ENCODE peak calls at places on chromosomes 5 and 9, in eight cellular contexts. One of them, this sample, is unnamed.

GRCh38 chr5:5416733-5417132 is 5.7 kb upstream of the ICE1 start:
- DNase-seq in fibroblast of lung: no peak
- DNase-seq in psoas muscle: no peak
- DNase-seq in Peyer's patch: no peak
- DNase-seq in endothelial cell of umbilical vein: no peak
- DNase-seq in BE2C: no peak
- DNase-seq in pancreas: no peak
- DNase-seq in fibroblast of pulmonary artery: no peak
- DNase-seq in this sample: no peak

GRCh38 chr5:38329132-38329715 is 70.9 kb downstream of the EGFLAM start:
- DNase-seq in fibroblast of lung: peak
- DNase-seq in psoas muscle: no peak
- DNase-seq in Peyer's patch: no peak
- DNase-seq in endothelial cell of umbilical vein: no peak
- DNase-seq in BE2C: no peak
- DNase-seq in pancreas: no peak
- DNase-seq in fibroblast of pulmonary artery: peak
- DNase-seq in this sample: peak

GRCh38 chr9:71675857-71676165 is 92.5 kb downstream of the CEMIP2 start:
- DNase-seq in fibroblast of lung: no peak
- DNase-seq in psoas muscle: no peak
- DNase-seq in Peyer's patch: no peak
- DNase-seq in endothelial cell of umbilical vein: no peak
- DNase-seq in BE2C: no peak
- DNase-seq in pancreas: no peak
- DNase-seq in fibroblast of pulmonary artery: no peak
- DNase-seq in this sample: no peak

GRCh38 chr9:120619751-120620655 is 40.0 kb upstream of the CDK5RAP2 start:
- DNase-seq in fibroblast of lung: peak
- DNase-seq in psoas muscle: no peak
- DNase-seq in Peyer's patch: peak
- DNase-seq in endothelial cell of umbilical vein: peak
- DNase-seq in BE2C: peak
- DNase-seq in pancreas: peak
- DNase-seq in fibroblast of pulmonary artery: peak
- DNase-seq in this sample: peak

GRCh38 chr9:128144239-128145181 is 4.7 kb upstream of the LCN2 start:
- DNase-seq in fibroblast of lung: no peak
- DNase-seq in psoas muscle: peak
- DNase-seq in Peyer's patch: no peak
- DNase-seq in endothelial cell of umbilical vein: no peak
- DNase-seq in BE2C: no peak
- DNase-seq in pancreas: no peak
- DNase-seq in fibroblast of pulmonary artery: no peak
- DNase-seq in this sample: no peak

GRCh38 chr5:76345582-76345981 is 57.5 kb upstream of the IQGAP2 start:
- DNase-seq in fibroblast of lung: no peak
- DNase-seq in psoas muscle: no peak
- DNase-seq in Peyer's patch: no peak
- DNase-seq in endothelial cell of umbilical vein: no peak
- DNase-seq in BE2C: no peak
- DNase-seq in pancreas: no peak
- DNase-seq in fibroblast of pulmonary artery: no peak
- DNase-seq in this sample: no peak

GRCh38 chr5:178323541-178323865 is 90.9 kb upstream of the PHYKPL start:
- DNase-seq in fibroblast of lung: no peak
- DNase-seq in psoas muscle: no peak
- DNase-seq in Peyer's patch: no peak
- DNase-seq in endothelial cell of umbilical vein: no peak
- DNase-seq in BE2C: no peak
- DNase-seq in pancreas: no peak
- DNase-seq in fibroblast of pulmonary artery: no peak
- DNase-seq in this sample: no peak

GRCh38 chr5:128881609-128882008 is 83.7 kb upstream of the SLC27A6 start:
- DNase-seq in fibroblast of lung: peak
- DNase-seq in psoas muscle: no peak
- DNase-seq in Peyer's patch: no peak
- DNase-seq in endothelial cell of umbilical vein: no peak
- DNase-seq in BE2C: no peak
- DNase-seq in pancreas: no peak
- DNase-seq in fibroblast of pulmonary artery: no peak
- DNase-seq in this sample: no peak

GRCh38 chr5:35229076-35230042 is 928 bp downstream of the PRLR start:
- DNase-seq in fibroblast of lung: no peak
- DNase-seq in psoas muscle: no peak
- DNase-seq in Peyer's patch: peak
- DNase-seq in endothelial cell of umbilical vein: no peak
- DNase-seq in BE2C: no peak
- DNase-seq in pancreas: peak
- DNase-seq in fibroblast of pulmonary artery: no peak
- DNase-seq in this sample: no peak

GRCh38 chr9:136995772-136996308 is 528 bp downstream of the CLIC3 start:
- DNase-seq in fibroblast of lung: peak
- DNase-seq in psoas muscle: no peak
- DNase-seq in Peyer's patch: no peak
- DNase-seq in endothelial cell of umbilical vein: peak
- DNase-seq in BE2C: peak
- DNase-seq in pancreas: no peak
- DNase-seq in fibroblast of pulmonary artery: no peak
- DNase-seq in this sample: no peak

GRCh38 chr9:120860083-120860482 is 16.9 kb downstream of the PHF19 start:
- DNase-seq in fibroblast of lung: no peak
- DNase-seq in psoas muscle: no peak
- DNase-seq in Peyer's patch: no peak
- DNase-seq in endothelial cell of umbilical vein: no peak
- DNase-seq in BE2C: no peak
- DNase-seq in pancreas: no peak
- DNase-seq in fibroblast of pulmonary artery: no peak
- DNase-seq in this sample: no peak

GRCh38 chr5:126341906-126342625 is 81.1 kb upstream of the GRAMD2B start:
- DNase-seq in fibroblast of lung: no peak
- DNase-seq in psoas muscle: no peak
- DNase-seq in Peyer's patch: no peak
- DNase-seq in endothelial cell of umbilical vein: no peak
- DNase-seq in BE2C: no peak
- DNase-seq in pancreas: no peak
- DNase-seq in fibroblast of pulmonary artery: no peak
- DNase-seq in this sample: no peak

GRCh38 chr5:65440456-65440855 is 41.3 kb downstream of the ADAMTS6 start:
- DNase-seq in fibroblast of lung: no peak
- DNase-seq in psoas muscle: no peak
- DNase-seq in Peyer's patch: no peak
- DNase-seq in endothelial cell of umbilical vein: no peak
- DNase-seq in BE2C: no peak
- DNase-seq in pancreas: no peak
- DNase-seq in fibroblast of pulmonary artery: no peak
- DNase-seq in this sample: no peak

GRCh38 chr9:69174645-69175487 is 789 bp downstream of the TJP2 start:
- DNase-seq in fibroblast of lung: peak
- DNase-seq in psoas muscle: peak
- DNase-seq in Peyer's patch: peak
- DNase-seq in endothelial cell of umbilical vein: peak
- DNase-seq in BE2C: peak
- DNase-seq in pancreas: peak
- DNase-seq in fibroblast of pulmonary artery: peak
- DNase-seq in this sample: peak

GRCh38 chr9:127991017-127991756 is 10.4 kb upstream of the EEIG1 start:
- DNase-seq in fibroblast of lung: no peak
- DNase-seq in psoas muscle: no peak
- DNase-seq in Peyer's patch: peak
- DNase-seq in endothelial cell of umbilical vein: no peak
- DNase-seq in BE2C: no peak
- DNase-seq in pancreas: no peak
- DNase-seq in fibroblast of pulmonary artery: no peak
- DNase-seq in this sample: no peak

GRCh38 chr9:70136632-70137031 is 93.0 kb downstream of the MAMDC2 start:
- DNase-seq in fibroblast of lung: peak
- DNase-seq in psoas muscle: no peak
- DNase-seq in Peyer's patch: no peak
- DNase-seq in endothelial cell of umbilical vein: peak
- DNase-seq in BE2C: no peak
- DNase-seq in pancreas: no peak
- DNase-seq in fibroblast of pulmonary artery: peak
- DNase-seq in this sample: peak

GRCh38 chr9:21413089-21414023 is 4.4 kb downstream of the IFNA8 start:
- DNase-seq in fibroblast of lung: no peak
- DNase-seq in psoas muscle: no peak
- DNase-seq in Peyer's patch: no peak
- DNase-seq in endothelial cell of umbilical vein: no peak
- DNase-seq in BE2C: no peak
- DNase-seq in pancreas: no peak
- DNase-seq in fibroblast of pulmonary artery: no peak
- DNase-seq in this sample: peak

GRCh38 chr5:137735531-137736284 is at the start of gene KLHL3:
- DNase-seq in fibroblast of lung: peak
- DNase-seq in psoas muscle: peak
- DNase-seq in Peyer's patch: peak
- DNase-seq in endothelial cell of umbilical vein: peak
- DNase-seq in BE2C: peak
- DNase-seq in pancreas: peak
- DNase-seq in fibroblast of pulmonary artery: peak
- DNase-seq in this sample: peak

GRCh38 chr5:44935262-44935661 is 126.5 kb downstream of the MRPS30 start:
- DNase-seq in fibroblast of lung: peak
- DNase-seq in psoas muscle: no peak
- DNase-seq in Peyer's patch: no peak
- DNase-seq in endothelial cell of umbilical vein: no peak
- DNase-seq in BE2C: peak
- DNase-seq in pancreas: no peak
- DNase-seq in fibroblast of pulmonary artery: no peak
- DNase-seq in this sample: no peak

GRCh38 chr5:44935871-44936270 is 127.1 kb downstream of the MRPS30 start:
- DNase-seq in fibroblast of lung: no peak
- DNase-seq in psoas muscle: no peak
- DNase-seq in Peyer's patch: no peak
- DNase-seq in endothelial cell of umbilical vein: no peak
- DNase-seq in BE2C: no peak
- DNase-seq in pancreas: no peak
- DNase-seq in fibroblast of pulmonary artery: no peak
- DNase-seq in this sample: no peak

GRCh38 chr5:44933686-44934085 is 124.9 kb downstream of the MRPS30 start:
- DNase-seq in fibroblast of lung: no peak
- DNase-seq in psoas muscle: no peak
- DNase-seq in Peyer's patch: no peak
- DNase-seq in endothelial cell of umbilical vein: no peak
- DNase-seq in BE2C: no peak
- DNase-seq in pancreas: no peak
- DNase-seq in fibroblast of pulmonary artery: no peak
- DNase-seq in this sample: no peak

GRCh38 chr5:44927335-44927734 is 118.6 kb downstream of the MRPS30 start:
- DNase-seq in fibroblast of lung: no peak
- DNase-seq in psoas muscle: no peak
- DNase-seq in Peyer's patch: no peak
- DNase-seq in endothelial cell of umbilical vein: no peak
- DNase-seq in BE2C: no peak
- DNase-seq in pancreas: no peak
- DNase-seq in fibroblast of pulmonary artery: no peak
- DNase-seq in this sample: no peak

DNA sequence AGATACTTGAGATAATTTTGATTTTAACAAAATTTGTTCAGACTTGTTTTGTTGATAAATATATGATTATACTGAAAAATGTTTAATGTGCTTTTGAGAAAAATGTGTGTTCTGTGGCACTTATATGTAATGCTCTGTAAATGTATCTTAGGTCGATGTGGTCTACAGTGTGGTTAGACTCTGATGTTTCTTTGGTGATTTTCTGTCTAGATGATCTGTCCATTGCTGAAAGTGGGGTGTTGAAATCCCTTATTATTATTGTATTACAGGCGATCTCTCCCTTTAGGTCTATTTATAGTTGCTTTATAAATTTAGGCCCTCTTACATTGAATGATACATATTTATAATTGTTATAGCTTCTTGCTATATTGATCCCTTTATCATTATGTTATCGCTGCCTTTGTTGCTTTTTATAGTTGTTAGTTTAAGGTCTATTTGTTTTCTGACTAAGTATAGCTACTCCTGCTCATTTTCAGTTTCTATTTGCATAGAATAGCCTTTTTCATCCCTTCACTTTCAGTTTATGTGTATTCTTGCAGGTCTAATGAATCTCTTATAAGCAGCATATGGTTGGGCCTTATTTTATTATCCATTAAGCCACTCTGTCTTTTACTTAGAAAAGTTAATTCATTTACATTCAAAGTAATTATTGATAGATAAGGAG is 124.3 kb downstream of the MRPS30 start:
- DNase-seq in fibroblast of lung: no peak
- DNase-seq in psoas muscle: no peak
- DNase-seq in Peyer's patch: no peak
- DNase-seq in endothelial cell of umbilical vein: no peak
- DNase-seq in BE2C: no peak
- DNase-seq in pancreas: no peak
- DNase-seq in fibroblast of pulmonary artery: no peak
- DNase-seq in this sample: no peak
- TF ChIP-seq CTCF in fibroblast of lung: no peak
- TF ChIP-seq CTCF in psoas muscle: no peak
- TF ChIP-seq CTCF in Peyer's patch: no peak
- TF ChIP-seq CTCF in endothelial cell of umbilical vein: no peak
- TF ChIP-seq CTCF in BE2C: no peak
- TF ChIP-seq CTCF in pancreas: no peak
- TF ChIP-seq CTCF in fibroblast of pulmonary artery: no peak
- TF ChIP-seq CTCF in this sample: no peak

GRCh38 chr5:97400537-97400936 is 217.5 kb upstream of the RIOK2 start:
- DNase-seq in fibroblast of lung: no peak
- DNase-seq in psoas muscle: no peak
- DNase-seq in Peyer's patch: no peak
- DNase-seq in endothelial cell of umbilical vein: no peak
- DNase-seq in BE2C: no peak
- DNase-seq in pancreas: no peak
- DNase-seq in fibroblast of pulmonary artery: no peak
- DNase-seq in this sample: no peak
- H3K4me3 ChIP-seq in fibroblast of lung: no peak
- H3K4me3 ChIP-seq in psoas muscle: no peak
- H3K4me3 ChIP-seq in Peyer's patch: no peak
- H3K4me3 ChIP-seq in endothelial cell of umbilical vein: no peak
- H3K4me3 ChIP-seq in BE2C: no peak
- H3K4me3 ChIP-seq in pancreas: no peak
- H3K4me3 ChIP-seq in fibroblast of pulmonary artery: no peak
- H3K4me3 ChIP-seq in this sample: no peak

DNA sequence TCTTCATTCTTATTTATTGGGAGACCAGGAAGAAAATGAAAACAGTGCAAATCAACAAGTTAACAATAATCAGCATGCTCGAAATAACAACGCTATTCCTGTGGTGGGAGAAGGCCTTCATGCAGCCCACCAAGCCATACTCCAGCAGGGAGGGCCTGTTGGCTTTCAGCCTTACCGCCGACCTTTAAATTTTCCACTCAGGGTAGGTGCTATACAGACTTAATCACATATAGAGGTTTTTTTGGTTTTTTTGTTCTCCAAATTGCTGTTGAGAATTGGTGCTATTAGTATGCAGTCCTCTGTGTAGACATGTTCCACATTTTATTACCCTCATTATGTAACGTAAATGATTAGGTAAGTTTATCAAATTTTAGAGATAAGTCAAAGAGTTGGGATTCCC is 30.3 kb upstream of the ROPN1L start:
- DNase-seq in fibroblast of lung: no peak
- DNase-seq in psoas muscle: no peak
- DNase-seq in Peyer's patch: no peak
- DNase-seq in endothelial cell of umbilical vein: no peak
- DNase-seq in BE2C: no peak
- DNase-seq in pancreas: no peak
- DNase-seq in fibroblast of pulmonary artery: no peak
- DNase-seq in this sample: no peak
- TF ChIP-seq CTCF in fibroblast of lung: no peak
- TF ChIP-seq CTCF in psoas muscle: no peak
- TF ChIP-seq CTCF in Peyer's patch: no peak
- TF ChIP-seq CTCF in endothelial cell of umbilical vein: no peak
- TF ChIP-seq CTCF in BE2C: no peak
- TF ChIP-seq CTCF in pancreas: no peak
- TF ChIP-seq CTCF in fibroblast of pulmonary artery: no peak
- TF ChIP-seq CTCF in this sample: no peak

GRCh38 chr9:5352637-5353248 is 13.1 kb upstream of the RLN1 start:
- DNase-seq in fibroblast of lung: no peak
- DNase-seq in psoas muscle: no peak
- DNase-seq in Peyer's patch: no peak
- DNase-seq in endothelial cell of umbilical vein: no peak
- DNase-seq in BE2C: no peak
- DNase-seq in pancreas: no peak
- DNase-seq in fibroblast of pulmonary artery: no peak
- DNase-seq in this sample: no peak
- H3K4me3 ChIP-seq in fibroblast of lung: no peak
- H3K4me3 ChIP-seq in psoas muscle: no peak
- H3K4me3 ChIP-seq in Peyer's patch: no peak
- H3K4me3 ChIP-seq in endothelial cell of umbilical vein: no peak
- H3K4me3 ChIP-seq in BE2C: no peak
- H3K4me3 ChIP-seq in pancreas: no peak
- H3K4me3 ChIP-seq in fibroblast of pulmonary artery: no peak
- H3K4me3 ChIP-seq in this sample: no peak